ENCODE peak calls at places on chromosome 2, in ten cellular contexts. X is EL; I is activated CD4-positive, alpha-beta T cell treated with anti-CD3 and anti-CD28 coated beads, Interleukin-2, amount 50 U/mL, for 48 hours; D is activated T-cell treated with anti-CD3 and anti-CD28 coated beads for 1 hour; W is memory B cell; T is ELF-1; K is substantia nigra; B is Right ventricle myocardium superior; S is nucleus accumbens; L is HFFc6. G is an unnamed sample.

GRCh38 chr2:148207111-148207510 is 186.2 kb downstream of the MBD5 start:
- DNase-seq in X (no peak), I (no peak), D (no peak), W (no peak), T (no peak), K (no peak), B (no peak), S (no peak), L (no peak), G (no peak)

GRCh38 chr2:214651451-214651850 is 158.0 kb downstream of the BARD1 start:
- DNase-seq in X (peak; percentile 39), I (no peak), D (no peak), W (no peak), T (no peak), K (no peak), B (no peak), S (no peak), L (no peak), G (peak; percentile 22)

GRCh38 chr2:219286436-219287115 is 7.4 kb downstream of the DNAJB2 start:
- DNase-seq in X (peak; percentile 36), I (no peak), D (no peak), W (no peak), T (no peak), K (peak; percentile 21), B (no peak), S (no peak), L (no peak), G (no peak)

GRCh38 chr2:232897386-232897970 is 27.4 kb downstream of the SNORC start:
- DNase-seq in X (no peak), I (no peak), D (no peak), W (no peak), T (no peak), K (no peak), B (peak; percentile 9), S (no peak), L (no peak), G (no peak)

GRCh38 chr2:228597032-228597431 is 415.5 kb upstream of the SPHKAP start:
- DNase-seq in X (no peak), I (no peak), D (no peak), W (no peak), T (no peak), K (no peak), B (no peak), S (no peak), L (no peak), G (no peak)

GRCh38 chr2:224861266-224861665 is 145.1 kb upstream of the CCDC195 start:
- DNase-seq in X (peak; percentile 28), I (no peak), D (no peak), W (no peak), T (no peak), K (no peak), B (no peak), S (no peak), L (no peak), G (no peak)

GRCh38 chr2:134128746-134129145 is 125.1 kb upstream of the MGAT5 start:
- DNase-seq in X (no peak), I (no peak), D (no peak), W (no peak), T (no peak), K (no peak), B (no peak), S (no peak), L (no peak), G (no peak)

GRCh38 chr2:40448476-40449079 is 3.3 kb downstream of the SLC8A1 start:
- DNase-seq in X (peak; percentile 62), I (no peak), D (no peak), W (no peak), T (no peak), K (no peak), B (no peak), S (no peak), L (peak; percentile 46), G (no peak)

GRCh38 chr2:186947516-186947915 is 98.5 kb upstream of the ZSWIM2 start:
- DNase-seq in X (no peak), I (no peak), D (no peak), W (no peak), T (no peak), K (no peak), B (no peak), S (no peak), L (no peak), G (no peak)

GRCh38 chr2:172342056-172342455 is 85.3 kb upstream of the ITGA6 start:
- DNase-seq in X (no peak), I (no peak), D (no peak), W (no peak), T (no peak), K (no peak), B (no peak), S (no peak), L (no peak), G (no peak)

GRCh38 chr2:115162454-115163293 is 720.2 kb downstream of the DPP10 start:
- DNase-seq in X (no peak), I (no peak), D (no peak), W (no peak), T (peak; percentile 53), K (no peak), B (no peak), S (no peak), L (no peak), G (no peak)

GRCh38 chr2:216539791-216540241 is 41.2 kb downstream of the RPL37A start:
- DNase-seq in X (peak; percentile 71), I (no peak), D (no peak), W (no peak), T (no peak), K (no peak), B (peak; percentile 85), S (no peak), L (peak; percentile 28), G (no peak)

GRCh38 chr2:181371782-181372292 is 85.3 kb upstream of the ITGA4 start:
- DNase-seq in X (peak; percentile 83), I (no peak), D (no peak), W (no peak), T (no peak), K (no peak), B (no peak), S (no peak), L (peak; percentile 35), G (peak; percentile 72)

GRCh38 chr2:2456721-2457120 is 125.6 kb upstream of the MYT1L start:
- DNase-seq in X (no peak), I (no peak), D (no peak), W (no peak), T (no peak), K (no peak), B (no peak), S (no peak), L (no peak), G (no peak)

GRCh38 chr2:73717251-73717606 is 19.9 kb downstream of the TPRKB start:
- DNase-seq in X (no peak), I (no peak), D (no peak), W (no peak), T (no peak), K (no peak), B (no peak), S (no peak), L (no peak), G (no peak)

GRCh38 chr2:201798252-201798918 is 8.0 kb upstream of the CDK15 start:
- DNase-seq in X (peak; percentile 95), I (no peak), D (no peak), W (no peak), T (no peak), K (no peak), B (no peak), S (no peak), L (peak; percentile 94), G (peak; percentile 56)

GRCh38 chr2:192675640-192676039 is 480.9 kb upstream of the TMEFF2 start:
- DNase-seq in X (no peak), I (no peak), D (no peak), W (no peak), T (no peak), K (no peak), B (no peak), S (no peak), L (no peak), G (no peak)